ENCODE peak calls at places on chromosomes 4 and X, in nine cellular contexts. G is COLO829; B is breast epithelium; P is stimulated activated CD8-positive, alpha-beta memory T cell treated with anti-CD3 and anti-CD28 coated beads, Interleukin-12 subunit alpha, Interleukin-12 subunit beta, amount 100 ng/mL, for 4 hours; O is activated effector memory CD4-positive, alpha-beta T cell treated with anti-CD3 and anti-CD28 coated beads, Interleukin-2, amount 50 U/mL, for 16 hours; U is AG04450; I is HT1080; K is ecto neural progenitor cell; R is EH. H is an unnamed sample.
A peak's percentile ranks its signal among the peaks of the same experiment; 100 is the strongest.

GRCh38 chr4:183541081-183542045 is 36.5 kb downstream of the ING2 start:
- DNase-seq in O (no peak), I (no peak), B (no peak), K (peak; percentile 67), G (no peak), U (peak; percentile 8), P (no peak), R (peak; percentile 17), H (no peak)

GRCh38 chr4:189367832-189368231 is 572.8 kb upstream of the FRG1 start:
- DNase-seq in I (no peak), U (no peak), B (no peak), P (no peak), K (no peak), O (no peak), R (no peak), G (no peak), H (no peak)

GRCh38 chr4:75895744-75896314 is 6.4 kb downstream of the PPEF2 start:
- DNase-seq in G (peak; percentile 27), P (no peak), R (peak; percentile 38), I (peak; percentile 31), U (no peak), B (no peak), O (no peak), K (no peak), H (peak; percentile 20)

GRCh38 chrX:119391279-119391678 is 7.9 kb upstream of the SLC25A43 start:
- DNase-seq in I (no peak), K (no peak), B (no peak), U (no peak), R (peak; percentile 43), O (no peak), G (peak; percentile 48), P (no peak), H (peak; percentile 37)

GRCh38 chr4:30719363-30720020 is 677 bp upstream of the PCDH7 start:
- DNase-seq in R (peak; percentile 59), K (peak; percentile 85), B (no peak), I (peak; percentile 68), O (no peak), U (no peak), G (peak; percentile 30), P (no peak), H (peak; percentile 24)

GRCh38 chrX:115388879-115389278 is 99.4 kb downstream of the LUZP4 start:
- DNase-seq in K (no peak), I (no peak), R (no peak), O (no peak), P (no peak), G (no peak), U (no peak), B (no peak), H (no peak)

GRCh38 chr4:26878729-26879415 is 18.2 kb downstream of the STIM2 start:
- DNase-seq in P (no peak), K (no peak), G (no peak), O (peak; percentile 69), I (no peak), U (no peak), R (no peak), B (no peak), H (no peak)

GRCh38 chrX:41507899-41508298 is 60.8 kb downstream of the NYX start:
- DNase-seq in I (no peak), U (no peak), G (no peak), O (no peak), P (no peak), K (no peak), B (no peak), R (no peak), H (no peak)

GRCh38 chrX:67781132-67781531 is 237.3 kb downstream of the AR start:
- DNase-seq in U (no peak), P (no peak), O (no peak), K (no peak), G (peak; percentile 9), B (no peak), I (no peak), R (no peak), H (no peak)

GRCh38 chr4:122480655-122481487 is 24.3 kb upstream of the IL2 start:
- DNase-seq in K (no peak), B (no peak), U (no peak), O (no peak), G (no peak), I (no peak), P (no peak), R (no peak), H (no peak)

GRCh38 chrX:135384161-135384836 is 37.4 kb upstream of the SMIM10L2A start:
- DNase-seq in O (peak; percentile 71), K (no peak), U (no peak), P (no peak), I (no peak), R (no peak), B (no peak), G (no peak), H (no peak)

GRCh38 chr4:182716207-182716606 is 201.0 kb downstream of the DCTD start:
- DNase-seq in G (no peak), R (no peak), P (no peak), B (no peak), O (no peak), U (no peak), I (no peak), K (no peak), H (no peak)

GRCh38 chr4:142547974-142548373 is 298.1 kb downstream of the INPP4B start:
- DNase-seq in O (no peak), G (no peak), P (no peak), I (no peak), K (no peak), B (no peak), U (no peak), R (peak; percentile 48), H (no peak)

GRCh38 chr4:13143234-13143633 is 340.9 kb downstream of the RAB28 start:
- DNase-seq in O (no peak), R (no peak), U (no peak), P (no peak), B (no peak), I (no peak), K (no peak), G (no peak), H (peak; percentile 2)

GRCh38 chr4:144740316-144740715 is 94.4 kb downstream of the HHIP start:
- DNase-seq in O (no peak), P (no peak), R (no peak), K (no peak), I (no peak), B (no peak), U (no peak), G (no peak), H (peak; percentile 19)

H was measured in RPMI7951.